ENCODE peak calls at places on chromosomes 1 and 21, in five cellular contexts. H is SK-N-SH, S is HCT116, A is K562, F is HepG2. Z is an unnamed sample.

GRCh38 chr1:177181631-177182291 is 11.0 kb downstream of the BRINP2 start:
- DNase-seq in A (peak; percentile 77), H (peak; percentile 88), F (peak; percentile 21), S (peak; percentile 33), Z (no peak)

GRCh38 chr1:31704261-31705079 is 653 bp upstream of the COL16A1 start:
- DNase-seq in S (no peak), F (peak; percentile 73), A (no peak), H (peak; percentile 18), Z (no peak)

GRCh38 chr1:225845633-225846259 is 35.8 kb downstream of the EPHX1 start:
- DNase-seq in H (peak; percentile 85), S (peak; percentile 61), F (peak; percentile 71), A (peak; percentile 86), Z (no peak)

GRCh38 chr1:152658649-152659048 is 4.5 kb upstream of the LCE2D start:
- DNase-seq in H (no peak), A (no peak), F (peak; percentile 16), S (no peak), Z (no peak)

GRCh38 chr21:15051652-15052554 is 12.9 kb downstream of the NRIP1 start:
- DNase-seq in F (no peak), H (no peak), A (peak; percentile 25), S (no peak), Z (no peak)

GRCh38 chr1:68470388-68470970 is 20.7 kb upstream of the RPE65 start:
- DNase-seq in H (no peak), A (peak; percentile 17), S (no peak), F (peak; percentile 3), Z (no peak)

GRCh38 chr1:161486806-161487482 is 18.3 kb upstream of the FCGR2A start:
- DNase-seq in A (peak; percentile 88), H (peak; percentile 59), S (peak; percentile 64), F (peak; percentile 32), Z (peak; percentile 23)

GRCh38 chr21:16250282-16250681 is 520.5 kb downstream of the USP25 start:
- DNase-seq in A (no peak), S (no peak), F (no peak), H (no peak), Z (no peak)

GRCh38 chr1:3170566-3171453 is 101.8 kb downstream of the PRDM16 start:
- DNase-seq in S (no peak), H (peak; percentile 89), F (peak; percentile 40), A (peak; percentile 26), Z (no peak)

GRCh38 chr1:84603941-84604830 is 29.9 kb upstream of the CTBS start:
- DNase-seq in A (peak; percentile 80), H (no peak), S (peak; percentile 73), F (peak; percentile 85), Z (no peak)

GRCh38 chr1:2471587-2472001 is 4.5 kb upstream of the PLCH2 start:
- DNase-seq in H (no peak), A (no peak), F (no peak), S (no peak), Z (no peak)

GRCh38 chr1:41835488-41835887 is 83.2 kb downstream of the HIVEP3 start:
- DNase-seq in A (no peak), F (no peak), H (no peak), S (no peak), Z (no peak)

GRCh38 chr1:37556712-37557196 is at the start of gene DNALI1:
- DNase-seq in A (peak; percentile 92), H (peak; percentile 95), S (no peak), F (peak; percentile 44), Z (no peak)

GRCh38 chr1:47751188-47751587 is 246.0 kb downstream of the TRABD2B start:
- DNase-seq in H (no peak), F (no peak), A (no peak), S (peak; percentile 21), Z (no peak)

GRCh38 chr1:187685338-187685737 is 856.6 kb downstream of the PLA2G4A start:
- DNase-seq in F (no peak), H (no peak), S (no peak), A (no peak), Z (no peak)

GRCh38 chr1:55194851-55195250 is 20.3 kb downstream of the USP24 start:
- DNase-seq in F (no peak), S (no peak), A (no peak), H (no peak), Z (no peak)
- H3K79me2 ChIP-seq in F (peaks cover 71% of the 10 kb centered on the region), S (peaks cover 92% of the 10 kb centered on the region), A (peaks cover 94% of the 10 kb centered on the region), H (peaks cover 96% of the 10 kb centered on the region), Z (peaks cover 15% of the 10 kb centered on the region)

DNA sequence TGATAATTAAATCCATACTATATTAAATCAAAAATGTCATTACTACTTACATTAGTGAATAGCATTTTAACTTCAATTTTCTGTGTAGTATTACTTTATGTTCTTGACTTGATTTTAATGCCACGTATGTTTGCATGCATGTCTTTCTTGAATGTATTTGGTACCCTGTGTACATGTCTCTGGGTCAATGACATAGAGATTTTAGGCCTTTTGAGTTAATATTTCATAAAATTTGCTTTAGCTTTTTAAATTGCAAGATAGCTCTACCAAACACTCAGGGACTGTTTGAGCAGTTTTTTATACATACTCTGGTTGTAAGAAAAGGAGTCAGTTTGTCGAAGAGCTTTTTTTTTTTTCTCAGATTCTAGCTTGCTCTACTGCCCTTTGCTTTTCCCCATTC is 1.5 kb downstream of the MLLT11 start:
- DNase-seq in S (no peak), A (no peak), H (no peak), F (no peak), Z (no peak)
- H3K4me3 ChIP-seq in S (no peak overlapping the region), A (peak overlapping the region; percentile 95), H (peak overlapping the region; percentile 79), F (no peak overlapping the region), Z (no peak overlapping the region)

GRCh38 chr1:219670426-219671149 is 57.7 kb upstream of the ZC3H11B start:
- DNase-seq in S (no peak), H (no peak), F (no peak), A (peak; percentile 26), Z (no peak)
- TF ChIP-seq ZBTB33 in S (no peak), H (no peak), F (no peak), A (no peak), Z (no peak)

DNA sequence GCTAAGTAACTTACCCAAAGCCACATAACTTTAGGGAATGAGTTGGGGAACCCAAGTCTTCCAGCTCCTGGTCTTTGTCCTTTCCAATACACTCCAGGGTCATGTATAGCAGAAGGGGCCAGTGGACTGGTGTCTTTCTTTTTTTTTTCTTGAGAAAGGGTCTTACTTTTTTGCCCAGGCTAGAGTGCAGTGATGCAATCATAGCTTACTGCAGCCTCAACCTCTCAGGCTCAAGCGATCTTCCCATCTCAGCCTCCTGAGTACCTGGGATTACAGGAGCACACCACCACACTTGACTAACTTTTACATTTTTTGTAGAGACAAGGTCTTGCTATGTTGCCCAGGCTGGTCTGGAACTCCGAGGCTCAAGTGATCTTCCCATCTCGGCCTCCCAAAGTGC is 12.2 kb downstream of the NAV1 start:
- DNase-seq in H (no peak), A (no peak), F (no peak), S (no peak), Z (no peak)
- H3K79me2 ChIP-seq in H (peaks cover 100% of the 10 kb centered on the region), A (no peaks in the 10 kb centered on the region), F (no peaks in the 10 kb centered on the region), S (no peaks in the 10 kb centered on the region), Z (no peaks in the 10 kb centered on the region)

DNA sequence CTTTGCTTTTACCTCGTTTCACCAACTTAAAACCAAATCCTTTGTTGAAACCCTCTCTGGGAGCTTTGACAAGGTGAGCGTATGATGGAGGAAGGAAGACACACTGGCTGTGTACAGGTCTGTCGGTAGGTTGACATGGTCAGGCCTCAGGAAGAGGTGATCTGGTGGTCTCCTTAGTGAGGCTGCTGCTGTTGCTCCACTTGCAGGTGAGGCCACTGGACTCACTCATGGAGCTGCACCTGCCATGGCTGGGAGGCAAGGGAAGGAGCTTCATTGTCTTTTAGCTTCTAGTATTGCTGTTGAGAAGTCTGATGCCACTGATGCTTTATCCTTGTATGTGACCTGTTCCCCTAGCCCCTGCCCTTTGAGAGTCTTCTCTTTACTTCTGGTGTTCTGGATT is 35.7 kb downstream of the TENT5C start:
- DNase-seq in S (no peak), F (no peak), H (no peak), A (no peak), Z (no peak)
- H3K4me3 ChIP-seq in S (no peak overlapping the region), F (no peak overlapping the region), H (no peak overlapping the region), A (no peak overlapping the region), Z (no peak overlapping the region)

DNA sequence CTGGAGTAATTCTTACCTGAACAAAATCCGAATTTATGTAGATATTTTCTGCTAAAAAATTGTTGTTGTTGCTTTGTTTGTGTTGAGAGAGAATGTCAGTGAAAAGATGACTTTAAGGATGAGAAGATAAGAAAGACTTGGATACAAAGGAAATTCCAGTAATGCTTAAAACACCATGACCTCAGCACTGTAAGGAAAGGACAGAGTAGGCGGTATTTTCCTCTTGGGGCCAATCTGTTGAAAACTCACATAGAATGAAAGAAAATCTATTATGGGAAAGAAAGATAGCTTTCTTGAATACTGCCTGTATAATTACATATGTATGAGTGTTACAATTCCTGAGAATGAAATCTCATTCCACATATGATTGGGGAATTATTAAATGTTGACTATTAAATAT is 49.9 kb upstream of the LMO4 start:
- DNase-seq in A (no peak), F (no peak), S (no peak), H (no peak), Z (no peak)
- TF ChIP-seq ZBTB33 in A (no peak), F (no peak), S (no peak), H (no peak), Z (no peak)

GRCh38 chr1:22784317-22784716 is 73.7 kb downstream of the EPHB2 start:
- DNase-seq in S (no peak), F (no peak), A (no peak), H (no peak), Z (no peak)
- H3K79me2 ChIP-seq in S (no peaks in the 10 kb centered on the region), F (no peaks in the 10 kb centered on the region), A (no peaks in the 10 kb centered on the region), H (peaks cover 5% of the 10 kb centered on the region), Z (no peaks in the 10 kb centered on the region)

Z was measured in GM12878.